ENCODE peak calls at places on chromosome 15, in ten cellular contexts. One of them, this sample, is unnamed.

GRCh38 chr15:29921130-29921601 is 98.9 kb upstream of the TJP1 start:
- DNase-seq in fibroblast of lung: no peak
- DNase-seq in H9: peak; percentile 77
- DNase-seq in GM23248: no peak
- DNase-seq in K562: no peak
- DNase-seq in HCT116: peak; percentile 59
- DNase-seq in endothelial cell of umbilical vein: no peak
- DNase-seq in HepG2: peak; percentile 18
- DNase-seq in DND-41: no peak
- DNase-seq in mammary epithelial cell: peak; percentile 71
- DNase-seq in this sample: no peak

GRCh38 chr15:31440754-31441298 is 114.2 kb downstream of the KLF13 start:
- DNase-seq in K562: peak; percentile 26
- DNase-seq in H9: no peak
- DNase-seq in fibroblast of lung: peak; percentile 24
- DNase-seq in endothelial cell of umbilical vein: peak; percentile 29
- DNase-seq in HepG2: no peak
- DNase-seq in HCT116: no peak
- DNase-seq in GM23248: peak; percentile 83
- DNase-seq in DND-41: no peak
- DNase-seq in mammary epithelial cell: no peak
- DNase-seq in this sample: no peak

GRCh38 chr15:88624156-88624970 is 3.2 kb downstream of the AEN start:
- DNase-seq in HCT116: no peak
- DNase-seq in GM23248: peak; percentile 66
- DNase-seq in fibroblast of lung: peak; percentile 75
- DNase-seq in endothelial cell of umbilical vein: peak; percentile 81
- DNase-seq in mammary epithelial cell: no peak
- DNase-seq in K562: no peak
- DNase-seq in HepG2: peak; percentile 58
- DNase-seq in H9: no peak
- DNase-seq in DND-41: peak; percentile 34
- DNase-seq in this sample: peak; percentile 80

GRCh38 chr15:33735637-33736247 is 232.6 kb upstream of the CHRM5 start:
- DNase-seq in HCT116: peak; percentile 26
- DNase-seq in K562: peak; percentile 21
- DNase-seq in DND-41: peak; percentile 15
- DNase-seq in mammary epithelial cell: peak; percentile 24
- DNase-seq in H9: peak; percentile 41
- DNase-seq in fibroblast of lung: peak; percentile 58
- DNase-seq in HepG2: peak; percentile 13
- DNase-seq in GM23248: peak; percentile 26
- DNase-seq in endothelial cell of umbilical vein: peak; percentile 32
- DNase-seq in this sample: peak; percentile 74

GRCh38 chr15:38226867-38227266 is 25.8 kb upstream of the SPRED1 start:
- DNase-seq in K562: no peak
- DNase-seq in H9: no peak
- DNase-seq in endothelial cell of umbilical vein: peak; percentile 78
- DNase-seq in mammary epithelial cell: peak; percentile 96
- DNase-seq in GM23248: peak; percentile 73
- DNase-seq in DND-41: no peak
- DNase-seq in HCT116: peak; percentile 85
- DNase-seq in HepG2: peak; percentile 59
- DNase-seq in fibroblast of lung: peak; percentile 81
- DNase-seq in this sample: no peak

GRCh38 chr15:93454788-93455187 is 365.8 kb upstream of the RGMA start:
- DNase-seq in DND-41: no peak
- DNase-seq in fibroblast of lung: no peak
- DNase-seq in HepG2: no peak
- DNase-seq in K562: no peak
- DNase-seq in endothelial cell of umbilical vein: no peak
- DNase-seq in mammary epithelial cell: no peak
- DNase-seq in GM23248: no peak
- DNase-seq in HCT116: no peak
- DNase-seq in H9: no peak
- DNase-seq in this sample: no peak

GRCh38 chr15:33131880-33132279 is 62.6 kb downstream of the FMN1 start:
- DNase-seq in K562: no peak
- DNase-seq in GM23248: no peak
- DNase-seq in DND-41: no peak
- DNase-seq in HepG2: no peak
- DNase-seq in endothelial cell of umbilical vein: peak; percentile 59
- DNase-seq in H9: no peak
- DNase-seq in fibroblast of lung: peak; percentile 68
- DNase-seq in HCT116: no peak
- DNase-seq in mammary epithelial cell: peak; percentile 56
- DNase-seq in this sample: no peak

GRCh38 chr15:77507911-77508310 is 87.2 kb downstream of the HMG20A start:
- DNase-seq in mammary epithelial cell: peak; percentile 84
- DNase-seq in K562: no peak
- DNase-seq in DND-41: no peak
- DNase-seq in fibroblast of lung: peak; percentile 33
- DNase-seq in HCT116: peak; percentile 41
- DNase-seq in H9: no peak
- DNase-seq in HepG2: peak; percentile 74
- DNase-seq in endothelial cell of umbilical vein: peak; percentile 82
- DNase-seq in GM23248: peak; percentile 76
- DNase-seq in this sample: no peak

GRCh38 chr15:57245130-57245529 is 131.2 kb upstream of the CGNL1 start:
- DNase-seq in fibroblast of lung: peak; percentile 65
- DNase-seq in H9: no peak
- DNase-seq in mammary epithelial cell: no peak
- DNase-seq in HCT116: no peak
- DNase-seq in GM23248: no peak
- DNase-seq in endothelial cell of umbilical vein: no peak
- DNase-seq in DND-41: no peak
- DNase-seq in K562: no peak
- DNase-seq in HepG2: no peak
- DNase-seq in this sample: no peak

GRCh38 chr15:43241100-43241499 is 20.3 kb upstream of the EPB42 start:
- DNase-seq in endothelial cell of umbilical vein: no peak
- DNase-seq in fibroblast of lung: peak; percentile 34
- DNase-seq in mammary epithelial cell: no peak
- DNase-seq in HepG2: no peak
- DNase-seq in H9: no peak
- DNase-seq in HCT116: no peak
- DNase-seq in DND-41: no peak
- DNase-seq in GM23248: peak; percentile 89
- DNase-seq in K562: no peak
- DNase-seq in this sample: no peak

GRCh38 chr15:62053439-62054085 is 6.7 kb downstream of the VPS13C start:
- DNase-seq in GM23248: no peak
- DNase-seq in HCT116: no peak
- DNase-seq in endothelial cell of umbilical vein: no peak
- DNase-seq in mammary epithelial cell: no peak
- DNase-seq in H9: no peak
- DNase-seq in K562: no peak
- DNase-seq in fibroblast of lung: no peak
- DNase-seq in DND-41: no peak
- DNase-seq in HepG2: no peak
- DNase-seq in this sample: no peak

GRCh38 chr15:62052714-62053113 is 7.5 kb downstream of the VPS13C start:
- DNase-seq in H9: no peak
- DNase-seq in HepG2: no peak
- DNase-seq in K562: no peak
- DNase-seq in fibroblast of lung: no peak
- DNase-seq in GM23248: no peak
- DNase-seq in endothelial cell of umbilical vein: no peak
- DNase-seq in HCT116: no peak
- DNase-seq in DND-41: no peak
- DNase-seq in mammary epithelial cell: no peak
- DNase-seq in this sample: no peak

GRCh38 chr15:62058327-62059028 is 1.8 kb downstream of the VPS13C start:
- DNase-seq in HCT116: no peak
- DNase-seq in H9: no peak
- DNase-seq in GM23248: no peak
- DNase-seq in K562: no peak
- DNase-seq in HepG2: no peak
- DNase-seq in fibroblast of lung: no peak
- DNase-seq in DND-41: peak; percentile 9
- DNase-seq in mammary epithelial cell: no peak
- DNase-seq in endothelial cell of umbilical vein: no peak
- DNase-seq in this sample: no peak

GRCh38 chr15:62051166-62051565 is 9.1 kb downstream of the VPS13C start:
- DNase-seq in endothelial cell of umbilical vein: no peak
- DNase-seq in mammary epithelial cell: no peak
- DNase-seq in DND-41: no peak
- DNase-seq in HepG2: no peak
- DNase-seq in H9: no peak
- DNase-seq in GM23248: no peak
- DNase-seq in fibroblast of lung: no peak
- DNase-seq in HCT116: no peak
- DNase-seq in K562: no peak
- DNase-seq in this sample: no peak

DNA sequence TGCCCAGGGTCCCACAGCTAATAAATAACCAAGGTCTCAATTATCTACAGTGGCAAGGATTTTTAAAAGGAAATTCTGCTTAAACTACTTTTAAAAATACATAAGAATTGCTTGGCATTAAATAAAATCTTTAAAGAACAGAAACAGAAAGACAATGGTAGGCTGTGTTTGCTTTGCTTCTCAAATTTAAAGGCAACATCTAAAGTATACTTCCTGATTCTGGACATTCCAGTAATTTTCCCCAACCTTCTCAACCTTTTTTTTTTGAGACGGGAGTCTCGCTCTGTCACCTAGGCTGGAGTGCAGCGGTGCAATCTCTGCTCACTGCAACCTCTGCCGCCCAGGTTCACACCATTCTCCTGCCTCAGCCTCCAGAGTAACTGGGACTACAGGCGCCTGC is 5.3 kb downstream of the VPS13C start:
- DNase-seq in K562: no peak
- DNase-seq in endothelial cell of umbilical vein: peak; percentile 14
- DNase-seq in HepG2: peak; percentile 35
- DNase-seq in DND-41: no peak
- DNase-seq in mammary epithelial cell: no peak
- DNase-seq in HCT116: no peak
- DNase-seq in fibroblast of lung: no peak
- DNase-seq in H9: no peak
- DNase-seq in GM23248: no peak
- DNase-seq in this sample: no peak
- H4K20me1 ChIP-seq in K562: peaks cover 8% of the 10 kb centered on the region
- H4K20me1 ChIP-seq in endothelial cell of umbilical vein: no peaks in the 10 kb centered on the region
- H4K20me1 ChIP-seq in HepG2: no peaks in the 10 kb centered on the region
- H4K20me1 ChIP-seq in DND-41: peaks cover 20% of the 10 kb centered on the region
- H4K20me1 ChIP-seq in mammary epithelial cell: no peaks in the 10 kb centered on the region
- H4K20me1 ChIP-seq in HCT116: no peaks in the 10 kb centered on the region
- H4K20me1 ChIP-seq in fibroblast of lung: no peaks in the 10 kb centered on the region
- H4K20me1 ChIP-seq in H9: no peaks in the 10 kb centered on the region
- H4K20me1 ChIP-seq in GM23248: no peaks in the 10 kb centered on the region
- H4K20me1 ChIP-seq in this sample: peaks cover 10% of the 10 kb centered on the region

DNA sequence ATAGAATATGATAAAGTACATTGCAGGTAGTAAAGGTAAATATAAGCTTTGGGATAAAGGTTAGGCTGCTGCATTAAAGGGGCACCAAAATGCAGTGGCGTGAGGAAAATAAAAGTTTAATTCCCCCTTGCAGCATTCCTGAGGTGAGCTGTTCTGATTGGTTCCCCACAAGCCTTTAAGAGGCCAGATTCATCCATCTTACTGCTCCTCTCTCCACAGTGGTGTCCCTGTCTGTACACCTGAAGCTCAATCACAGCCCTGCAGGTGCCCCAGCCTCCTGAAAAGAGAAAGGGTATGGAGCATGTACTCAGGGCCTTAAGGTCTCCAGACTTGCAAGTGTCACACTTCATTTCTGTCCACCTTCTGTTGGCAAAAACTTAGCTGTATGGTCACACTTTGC is 12.6 kb downstream of the LACTB start:
- DNase-seq in endothelial cell of umbilical vein: peak; percentile 41
- DNase-seq in H9: no peak
- DNase-seq in K562: no peak
- DNase-seq in mammary epithelial cell: no peak
- DNase-seq in HepG2: no peak
- DNase-seq in HCT116: no peak
- DNase-seq in GM23248: no peak
- DNase-seq in fibroblast of lung: no peak
- DNase-seq in DND-41: no peak
- DNase-seq in this sample: no peak
- H3K9ac ChIP-seq in endothelial cell of umbilical vein: peak overlapping the region; percentile 62
- H3K9ac ChIP-seq in H9: no peak overlapping the region
- H3K9ac ChIP-seq in K562: no peak overlapping the region
- H3K9ac ChIP-seq in mammary epithelial cell: no peak overlapping the region
- H3K9ac ChIP-seq in HepG2: no peak overlapping the region
- H3K9ac ChIP-seq in HCT116: no peak overlapping the region
- H3K9ac ChIP-seq in GM23248: peak overlapping the region; percentile 23
- H3K9ac ChIP-seq in fibroblast of lung: no peak overlapping the region
- H3K9ac ChIP-seq in DND-41: no peak overlapping the region
- H3K9ac ChIP-seq in this sample: no peak overlapping the region

GRCh38 chr15:67692573-67692972 is 132.7 kb upstream of the SKOR1 start:
- DNase-seq in HepG2: no peak
- DNase-seq in endothelial cell of umbilical vein: no peak
- DNase-seq in HCT116: no peak
- DNase-seq in GM23248: no peak
- DNase-seq in fibroblast of lung: no peak
- DNase-seq in H9: no peak
- DNase-seq in K562: no peak
- DNase-seq in DND-41: no peak
- DNase-seq in mammary epithelial cell: no peak
- DNase-seq in this sample: no peak

GRCh38 chr15:67690936-67691335 is 134.4 kb upstream of the SKOR1 start:
- DNase-seq in HCT116: no peak
- DNase-seq in mammary epithelial cell: peak; percentile 67
- DNase-seq in H9: no peak
- DNase-seq in K562: no peak
- DNase-seq in DND-41: no peak
- DNase-seq in fibroblast of lung: peak; percentile 59
- DNase-seq in HepG2: peak; percentile 44
- DNase-seq in GM23248: peak; percentile 35
- DNase-seq in endothelial cell of umbilical vein: no peak
- DNase-seq in this sample: no peak

GRCh38 chr15:67685716-67686115 is 139.6 kb upstream of the SKOR1 start:
- DNase-seq in endothelial cell of umbilical vein: no peak
- DNase-seq in fibroblast of lung: no peak
- DNase-seq in K562: no peak
- DNase-seq in mammary epithelial cell: no peak
- DNase-seq in DND-41: no peak
- DNase-seq in H9: no peak
- DNase-seq in HCT116: no peak
- DNase-seq in HepG2: no peak
- DNase-seq in GM23248: no peak
- DNase-seq in this sample: no peak

GRCh38 chr15:67696087-67696486 is 129.2 kb upstream of the SKOR1 start:
- DNase-seq in H9: no peak
- DNase-seq in mammary epithelial cell: no peak
- DNase-seq in endothelial cell of umbilical vein: no peak
- DNase-seq in HepG2: no peak
- DNase-seq in GM23248: no peak
- DNase-seq in fibroblast of lung: no peak
- DNase-seq in K562: no peak
- DNase-seq in DND-41: no peak
- DNase-seq in HCT116: no peak
- DNase-seq in this sample: no peak

GRCh38 chr15:67691450-67691849 is 133.9 kb upstream of the SKOR1 start:
- DNase-seq in fibroblast of lung: no peak
- DNase-seq in K562: no peak
- DNase-seq in HepG2: no peak
- DNase-seq in GM23248: no peak
- DNase-seq in HCT116: no peak
- DNase-seq in H9: no peak
- DNase-seq in mammary epithelial cell: no peak
- DNase-seq in DND-41: no peak
- DNase-seq in endothelial cell of umbilical vein: no peak
- DNase-seq in this sample: no peak
- H3K27ac ChIP-seq in fibroblast of lung: no peak overlapping the region
- H3K27ac ChIP-seq in K562: no peak overlapping the region
- H3K27ac ChIP-seq in HepG2: no peak overlapping the region
- H3K27ac ChIP-seq in GM23248: no peak overlapping the region
- H3K27ac ChIP-seq in HCT116: no peak overlapping the region
- H3K27ac ChIP-seq in H9: no peak overlapping the region
- H3K27ac ChIP-seq in mammary epithelial cell: no peak overlapping the region
- H3K27ac ChIP-seq in DND-41: no peak overlapping the region
- H3K27ac ChIP-seq in endothelial cell of umbilical vein: no peak overlapping the region
- H3K27ac ChIP-seq in this sample: no peak overlapping the region

GRCh38 chr15:44554934-44555723 is 18.2 kb downstream of the EIF3J start:
- DNase-seq in fibroblast of lung: no peak
- DNase-seq in HepG2: no peak
- DNase-seq in K562: no peak
- DNase-seq in mammary epithelial cell: no peak
- DNase-seq in endothelial cell of umbilical vein: peak; percentile 27
- DNase-seq in H9: no peak
- DNase-seq in DND-41: no peak
- DNase-seq in HCT116: no peak
- DNase-seq in GM23248: no peak
- DNase-seq in this sample: no peak
- H4K20me1 ChIP-seq in fibroblast of lung: no peaks in the 10 kb centered on the region
- H4K20me1 ChIP-seq in HepG2: no peaks in the 10 kb centered on the region
- H4K20me1 ChIP-seq in K562: no peaks in the 10 kb centered on the region
- H4K20me1 ChIP-seq in mammary epithelial cell: no peaks in the 10 kb centered on the region
- H4K20me1 ChIP-seq in endothelial cell of umbilical vein: no peaks in the 10 kb centered on the region
- H4K20me1 ChIP-seq in H9: no peaks in the 10 kb centered on the region
- H4K20me1 ChIP-seq in DND-41: peaks cover 10% of the 10 kb centered on the region
- H4K20me1 ChIP-seq in HCT116: peaks cover 24% of the 10 kb centered on the region
- H4K20me1 ChIP-seq in GM23248: no peaks in the 10 kb centered on the region
- H4K20me1 ChIP-seq in this sample: peaks cover 5% of the 10 kb centered on the region